ENCODE peak calls at places on chromosomes 12 and 14, in seven cellular contexts. J is GM06990, V is suprapubic skin, W is fibroblast of lung, D is A549, L is testis, M is lung. Q is an unnamed sample.

GRCh38 chr12:6927999-6928702 is 392 bp downstream of the ATN1 start:
- DNase-seq in L (no peak), V (no peak), J (no peak), D (no peak), M (no peak), W (no peak), Q (no peak)

GRCh38 chr14:21940887-21941855 is 267.6 kb upstream of the OR4E1 start:
- DNase-seq in D (peak; percentile 56), J (no peak), L (peak; percentile 33), M (no peak), W (no peak), V (no peak), Q (peak; percentile 2)

GRCh38 chr12:39764944-39765560 is 145.4 kb upstream of the ABCD2 start:
- DNase-seq in L (no peak), J (no peak), M (no peak), V (no peak), D (peak; percentile 55), W (peak; percentile 43), Q (peak; percentile 53)

GRCh38 chr14:56487090-56487667 is 92.4 kb upstream of the TMEM260 start:
- DNase-seq in J (no peak), L (no peak), V (no peak), M (no peak), W (peak; percentile 22), D (peak; percentile 17), Q (peak; percentile 26)

GRCh38 chr12:50763637-50764115 is at the start of gene ATF1:
- DNase-seq in M (peak; percentile 90), V (peak; percentile 94), D (peak; percentile 97), L (peak; percentile 91), W (peak; percentile 94), J (peak; percentile 97), Q (peak; percentile 95)

GRCh38 chr12:49893753-49894752 is 9.6 kb downstream of the FAIM2 start:
- DNase-seq in M (no peak), L (no peak), V (no peak), W (peak; percentile 62), J (peak; percentile 19), D (peak; percentile 68), Q (peak; percentile 20)

GRCh38 chr14:33836895-33837577 is 113.8 kb downstream of the EGLN3 start:
- DNase-seq in V (no peak), L (no peak), D (no peak), J (no peak), M (no peak), W (peak; percentile 15), Q (no peak)

GRCh38 chr14:24404814-24405213 is 6.0 kb downstream of the NYNRIN start:
- DNase-seq in D (no peak), V (no peak), M (no peak), L (no peak), J (no peak), W (no peak), Q (no peak)

GRCh38 chr12:106564678-106565329 is 18.0 kb upstream of the RFX4 start:
- DNase-seq in D (no peak), V (no peak), J (no peak), M (no peak), L (no peak), W (no peak), Q (no peak)

GRCh38 chr12:6460751-6461371 is 9.0 kb downstream of the TAPBPL start:
- DNase-seq in V (no peak), W (no peak), J (no peak), L (no peak), D (no peak), M (no peak), Q (no peak)

GRCh38 chr14:53539489-53540126 is 386.5 kb upstream of the DDHD1 start:
- DNase-seq in M (peak; percentile 76), V (peak; percentile 68), L (peak; percentile 84), D (peak; percentile 86), J (peak; percentile 32), W (peak; percentile 68), Q (peak; percentile 90)

DNA sequence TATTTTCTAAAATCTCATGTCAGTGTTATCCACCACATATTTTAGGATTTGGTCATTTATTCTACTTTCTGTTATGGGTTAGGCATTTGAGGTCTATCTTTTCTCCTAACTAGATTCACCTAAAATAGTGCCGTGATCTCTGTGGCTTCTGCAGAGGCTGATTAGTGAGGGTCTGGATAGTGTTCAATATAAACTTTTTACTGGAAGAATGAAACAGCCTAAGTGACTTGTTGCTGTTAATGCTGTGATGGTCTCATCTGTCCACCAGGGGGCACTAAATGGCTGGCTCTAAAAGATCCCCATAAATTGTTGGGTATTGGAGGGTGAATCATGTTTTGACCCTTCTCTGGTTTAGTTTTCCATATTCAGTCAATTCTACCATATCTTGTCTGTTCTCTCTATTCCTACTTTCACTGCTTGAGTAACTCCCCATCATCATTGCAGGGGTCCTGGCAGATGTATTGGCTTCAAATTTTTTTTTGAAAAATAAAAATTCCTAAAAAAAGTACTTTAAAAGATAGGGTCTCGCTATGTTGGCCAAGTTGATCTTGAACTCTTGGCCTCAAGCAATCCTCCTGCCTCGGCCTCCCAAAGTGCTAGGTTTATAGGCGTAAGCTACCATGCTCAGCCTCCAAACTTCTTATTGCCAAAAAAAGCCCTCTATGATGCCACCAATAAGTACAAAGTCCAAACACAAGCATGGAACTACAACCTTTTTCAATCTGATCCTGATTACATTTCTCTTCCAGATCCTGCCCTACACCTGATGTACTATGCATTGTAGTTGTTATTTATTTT is 6.9 kb downstream of the PABPN1 start:
- DNase-seq in L (peak; percentile 87), M (peak; percentile 65), V (peak; percentile 84), J (no peak), W (peak; percentile 64), D (peak; percentile 79), Q (peak; percentile 79)
- TF ChIP-seq CTCF in L (peak; percentile 94), M (peak; percentile 90), V (peak; percentile 91), J (peak; percentile 82), W (peak; percentile 87), D (peak; percentile 91), Q (peak; percentile 85)

GRCh38 chr12:59843260-59843843 is 247.5 kb downstream of the SLC16A7 start:
- DNase-seq in D (no peak), J (no peak), M (no peak), W (no peak), V (no peak), L (no peak), Q (no peak)
- H3K4me3 ChIP-seq in D (no peak overlapping the region), J (no peak overlapping the region), M (no peak overlapping the region), W (no peak overlapping the region), V (no peak overlapping the region), L (no peak overlapping the region), Q (no peak overlapping the region)

DNA sequence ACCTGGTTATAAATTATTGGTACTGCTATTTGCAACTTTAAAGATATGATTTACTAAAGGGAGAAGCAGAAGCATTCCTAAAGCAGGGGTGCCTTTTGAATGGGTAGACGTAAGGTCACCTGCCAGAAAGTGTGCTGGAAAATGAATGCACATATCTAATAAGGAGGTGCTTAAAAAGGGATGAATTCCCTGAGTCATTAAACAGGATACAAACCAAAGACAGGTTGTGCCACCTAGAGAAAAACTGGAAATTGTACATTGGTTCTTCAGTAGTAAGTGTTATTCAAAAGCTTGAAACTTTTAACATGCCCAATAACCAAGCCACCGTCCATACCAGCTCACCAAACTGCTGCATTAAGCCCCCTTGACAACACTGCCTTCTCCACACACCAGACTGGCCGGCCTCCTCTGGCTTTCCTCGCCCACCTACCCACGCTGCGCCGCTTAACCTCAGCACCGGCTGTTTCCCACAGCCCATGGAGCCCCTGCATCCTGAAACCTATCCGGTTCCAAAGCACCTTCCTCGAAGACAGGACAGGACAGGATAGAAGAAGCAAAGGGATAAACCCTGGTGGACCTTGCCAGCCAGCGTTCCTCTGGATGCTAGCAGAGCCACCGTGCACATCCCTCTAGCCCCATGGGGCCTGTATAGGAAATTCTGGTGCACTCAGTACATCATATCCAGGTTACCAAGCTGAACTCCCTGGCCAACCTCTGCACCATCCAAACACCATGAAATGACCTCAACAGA is 201.5 kb upstream of the CAND1 start:
- DNase-seq in M (no peak), W (no peak), V (no peak), L (no peak), J (no peak), D (peak; percentile 29), Q (no peak)
- TF ChIP-seq CTCF in M (no peak), W (no peak), V (no peak), L (no peak), J (no peak), D (no peak), Q (no peak)

DNA sequence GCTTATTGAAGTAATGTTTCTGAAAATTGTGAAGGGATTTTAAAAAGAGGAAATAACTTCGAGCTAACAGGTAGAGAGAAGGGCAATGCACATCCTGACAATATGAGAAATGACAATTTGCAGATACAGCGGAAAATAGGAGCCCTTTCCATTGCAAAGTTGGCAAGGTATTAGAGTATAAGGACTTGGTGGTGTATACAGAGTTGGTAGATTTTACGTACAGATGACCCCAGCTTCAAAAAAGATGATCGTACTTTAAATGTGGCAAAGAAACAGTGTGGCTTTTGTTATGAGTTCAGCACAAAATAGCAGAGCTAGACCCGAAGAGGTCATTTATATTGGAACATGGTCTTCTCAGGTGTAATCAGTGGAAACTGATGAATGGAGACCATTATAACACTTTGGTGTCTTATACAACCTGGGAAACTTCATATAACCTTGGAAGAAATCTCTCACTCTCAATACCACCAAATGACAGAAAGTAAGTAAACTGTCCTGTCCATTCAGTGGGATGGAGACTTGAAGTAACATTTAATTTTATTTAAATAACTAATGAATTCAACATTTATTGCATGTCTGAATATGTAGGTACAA is 2.3 kb downstream of the CLEC2B start:
- DNase-seq in W (no peak), M (no peak), V (no peak), D (no peak), J (no peak), L (no peak), Q (no peak)
- H3K4me3 ChIP-seq in W (peak overlapping the region; percentile 91), M (peak overlapping the region; percentile 31), V (peak overlapping the region; percentile 48), D (no peak overlapping the region), J (peak overlapping the region; percentile 22), L (peak overlapping the region; percentile 24), Q (no peak overlapping the region)

Q was measured in astrocyte of the spinal cord.